ENCODE peak calls at places on chromosome 6, in ten cellular contexts. D is tibial nerve, L is neural progenitor cell, K is pancreas, N is adrenal gland, V is HL-60, M is right lobe of liver, G is cardiac muscle cell, E is esophagus squamous epithelium, P is left ventricle myocardium inferior. Q is an unnamed sample.

GRCh38 chr6:56720882-56721281 is 78.2 kb upstream of the DST start:
- DNase-seq in K (peak), M (no peak), L (no peak), D (no peak), G (no peak), V (no peak), N (no peak), P (no peak), E (no peak), Q (no peak)

GRCh38 chr6:133502451-133503259 is 261.5 kb downstream of the EYA4 start:
- DNase-seq in M (no peak), G (peak), V (no peak), N (no peak), P (no peak), D (peak), K (no peak), E (no peak), L (peak), Q (no peak)

GRCh38 chr6:16320533-16321340 is 82.3 kb downstream of the GMPR start:
- DNase-seq in V (no peak), K (no peak), G (no peak), L (no peak), E (no peak), N (peak), D (no peak), M (no peak), P (no peak), Q (no peak)

GRCh38 chr6:8678466-8678865 is 243.1 kb upstream of the SLC35B3 start:
- DNase-seq in K (no peak), E (no peak), M (no peak), N (no peak), G (no peak), P (no peak), D (no peak), L (no peak), V (no peak), Q (no peak)

GRCh38 chr6:168926306-168926705 is 327.3 kb downstream of the THBS2 start:
- DNase-seq in K (no peak), E (no peak), P (no peak), L (no peak), D (no peak), V (no peak), N (no peak), G (no peak), M (no peak), Q (peak)

GRCh38 chr6:117072134-117072533 is 193.2 kb upstream of the VGLL2 start:
- DNase-seq in N (no peak), P (peak), G (peak), D (no peak), E (no peak), M (no peak), K (peak), V (no peak), L (no peak), Q (no peak)

GRCh38 chr6:55617272-55617671 is 38.3 kb upstream of the HMGCLL1 start:
- DNase-seq in P (no peak), K (no peak), G (peak), V (peak), D (no peak), L (peak), M (no peak), N (no peak), E (no peak), Q (peak)

GRCh38 chr6:11607381-11607780 is 69.8 kb downstream of the TMEM170B start:
- DNase-seq in K (no peak), L (no peak), G (no peak), E (no peak), M (no peak), N (no peak), D (peak), P (no peak), V (no peak), Q (peak)

GRCh38 chr6:5497896-5498578 is 236.7 kb downstream of the FARS2 start:
- DNase-seq in P (no peak), E (no peak), G (no peak), N (no peak), K (no peak), V (no peak), L (no peak), D (no peak), M (no peak), Q (no peak)

GRCh38 chr6:7723041-7723447 is 2.9 kb upstream of the BMP6 start:
- DNase-seq in V (peak), P (peak), K (peak), D (peak), N (peak), E (no peak), L (peak), M (peak), G (peak), Q (peak)

GRCh38 chr6:25086500-25087091 is 150.8 kb upstream of the RIPOR2 start:
- DNase-seq in D (no peak), M (no peak), E (no peak), K (no peak), P (no peak), N (no peak), V (no peak), G (no peak), L (no peak), Q (peak)

DNA sequence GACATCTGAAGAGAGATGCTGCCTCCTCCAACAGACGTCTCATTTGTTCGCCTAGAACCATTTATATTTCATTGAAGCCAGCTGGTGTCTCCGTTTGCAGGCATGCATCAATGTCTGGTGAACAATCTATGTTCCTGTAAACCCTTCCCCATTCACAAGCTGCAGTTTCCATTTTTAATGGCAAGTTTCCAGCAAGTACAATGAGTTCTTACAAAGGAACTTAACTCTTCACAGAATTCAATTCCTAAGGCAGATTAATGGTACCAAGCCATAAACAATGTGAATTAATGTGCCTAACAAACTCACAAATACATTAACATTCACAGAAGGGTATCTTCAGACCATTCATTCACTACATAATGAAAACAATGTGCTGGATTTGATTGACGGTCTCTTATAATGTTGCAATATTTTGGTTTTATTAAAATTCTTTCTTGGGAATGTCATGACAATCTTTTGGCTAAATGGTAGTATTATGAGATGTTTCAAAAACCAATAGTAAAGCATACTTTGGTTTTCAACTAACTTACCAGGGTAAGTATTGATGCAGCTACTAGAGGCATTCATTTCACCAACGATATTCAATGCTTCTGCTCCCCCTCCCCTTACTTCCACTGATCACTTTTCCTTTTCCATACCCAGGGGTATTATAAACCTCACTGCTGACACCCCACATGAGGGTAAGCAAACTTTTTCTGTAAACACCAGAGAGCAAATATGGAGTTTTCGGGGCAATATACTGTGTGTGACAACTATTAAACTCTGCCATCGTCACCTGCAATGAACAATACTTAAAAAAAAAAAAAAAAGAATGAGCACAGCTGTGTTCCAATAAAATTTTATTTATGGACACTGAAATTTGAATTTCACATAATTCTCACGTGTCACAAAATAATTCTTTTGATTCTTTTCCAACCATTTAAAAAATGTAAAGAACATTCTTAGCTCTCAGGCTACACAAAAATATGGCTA is 4.2 kb downstream of the AKIRIN2 start:
- DNase-seq in M (no peak), L (peak), D (no peak), K (no peak), G (no peak), N (no peak), P (no peak), E (no peak), V (peak), Q (no peak)
- H3K27ac ChIP-seq in M (peak), L (no peak), D (peak), K (no peak), G (no peak), N (peak), P (peak), E (peak), V (peak), Q (peak)

GRCh38 chr6:154703094-154703493 is 30.1 kb upstream of the SCAF8 start:
- DNase-seq in D (no peak), P (no peak), K (no peak), G (peak), V (no peak), L (peak), E (no peak), M (no peak), N (no peak), Q (peak)
- TF ChIP-seq CTCF in D (no peak), P (no peak), K (no peak), G (no peak), V (no peak), L (no peak), E (no peak), M (no peak), N (no peak), Q (no peak)

GRCh38 chr6:10362300-10362699 is 52.6 kb downstream of the TFAP2A start:
- DNase-seq in N (no peak), K (no peak), G (no peak), E (no peak), D (no peak), M (no peak), V (no peak), P (no peak), L (no peak), Q (peak)
- H3K27ac ChIP-seq in N (no peak), K (no peak), G (no peak), E (no peak), D (no peak), M (no peak), V (no peak), P (no peak), L (no peak), Q (no peak)

GRCh38 chr6:162733489-162733888 is 5.7 kb downstream of the PACRG start:
- DNase-seq in D (no peak), P (no peak), E (no peak), M (no peak), N (no peak), V (peak), K (no peak), L (no peak), G (no peak), Q (peak)

DNA sequence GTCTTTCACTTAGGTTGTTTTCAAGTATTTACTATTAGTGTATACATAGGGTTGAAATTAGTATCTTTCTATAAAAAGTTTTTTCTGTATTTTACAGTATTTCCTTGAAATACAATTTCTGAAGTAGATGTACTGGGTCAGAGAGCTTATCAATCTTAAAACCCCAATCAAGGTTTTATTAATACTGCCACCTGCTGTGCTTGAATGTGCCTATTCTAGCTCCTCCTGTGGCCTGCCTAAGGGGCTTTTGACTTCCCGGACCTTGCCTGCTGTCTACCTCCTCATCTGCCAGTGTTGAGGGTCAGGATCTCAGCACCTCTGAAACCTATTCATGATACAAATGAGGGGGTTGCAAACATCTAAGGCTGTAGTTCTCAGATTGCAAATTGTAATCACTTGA is 9.2 kb downstream of the PACRG start:
- DNase-seq in M (no peak), E (no peak), N (no peak), G (no peak), L (no peak), D (no peak), V (no peak), K (no peak), P (no peak), Q (no peak)
- TF ChIP-seq CTCF in M (peak), E (no peak), N (no peak), G (no peak), L (no peak), D (no peak), V (no peak), K (peak), P (peak), Q (no peak)

Q was measured in endodermal cell.